ENCODE peak calls at places on chromosome 10, in ten cellular contexts. One of them, this sample, is unnamed. For H3K27me3, the result is how much of the 10 kb centered on the place peaks cover.

GRCh38 chr10:16944961-16945360 is 127.7 kb upstream of the RSU1 start:
- DNase-seq in body of pancreas: no peak
- DNase-seq in SJSA1: no peak
- DNase-seq in SK-N-SH: no peak
- DNase-seq in upper lobe of right lung: no peak
- DNase-seq in naive thymus-derived CD4-positive, alpha-beta T cell: no peak
- DNase-seq in A673: no peak
- DNase-seq in CD4-positive, alpha-beta T cell: no peak
- DNase-seq in heart right ventricle: no peak
- DNase-seq in astrocyte: no peak
- DNase-seq in this sample: no peak

GRCh38 chr10:88241501-88241900 is 341.6 kb downstream of the RNLS start:
- DNase-seq in body of pancreas: no peak
- DNase-seq in SJSA1: no peak
- DNase-seq in SK-N-SH: no peak
- DNase-seq in upper lobe of right lung: no peak
- DNase-seq in naive thymus-derived CD4-positive, alpha-beta T cell: no peak
- DNase-seq in A673: no peak
- DNase-seq in CD4-positive, alpha-beta T cell: no peak
- DNase-seq in heart right ventricle: no peak
- DNase-seq in astrocyte: no peak
- DNase-seq in this sample: no peak

GRCh38 chr10:105953056-105953455 is 1211.5 kb downstream of the SORCS1 start:
- DNase-seq in body of pancreas: no peak
- DNase-seq in SJSA1: no peak
- DNase-seq in SK-N-SH: no peak
- DNase-seq in upper lobe of right lung: no peak
- DNase-seq in naive thymus-derived CD4-positive, alpha-beta T cell: no peak
- DNase-seq in A673: no peak
- DNase-seq in CD4-positive, alpha-beta T cell: no peak
- DNase-seq in heart right ventricle: no peak
- DNase-seq in astrocyte: no peak
- DNase-seq in this sample: no peak

GRCh38 chr10:5971315-5971832 is 6.0 kb downstream of the IL15RA start:
- DNase-seq in body of pancreas: peak
- DNase-seq in SJSA1: peak
- DNase-seq in SK-N-SH: no peak
- DNase-seq in upper lobe of right lung: no peak
- DNase-seq in naive thymus-derived CD4-positive, alpha-beta T cell: no peak
- DNase-seq in A673: no peak
- DNase-seq in CD4-positive, alpha-beta T cell: peak
- DNase-seq in heart right ventricle: no peak
- DNase-seq in astrocyte: peak
- DNase-seq in this sample: no peak

GRCh38 chr10:35184527-35185171 is 58.0 kb downstream of the CREM start:
- DNase-seq in body of pancreas: no peak
- DNase-seq in SJSA1: no peak
- DNase-seq in SK-N-SH: no peak
- DNase-seq in upper lobe of right lung: no peak
- DNase-seq in naive thymus-derived CD4-positive, alpha-beta T cell: no peak
- DNase-seq in A673: no peak
- DNase-seq in CD4-positive, alpha-beta T cell: no peak
- DNase-seq in heart right ventricle: no peak
- DNase-seq in astrocyte: no peak
- DNase-seq in this sample: no peak

GRCh38 chr10:44389150-44389549 is 4.3 kb upstream of the CXCL12 start:
- DNase-seq in body of pancreas: peak
- DNase-seq in SJSA1: no peak
- DNase-seq in SK-N-SH: no peak
- DNase-seq in upper lobe of right lung: peak
- DNase-seq in naive thymus-derived CD4-positive, alpha-beta T cell: no peak
- DNase-seq in A673: no peak
- DNase-seq in CD4-positive, alpha-beta T cell: no peak
- DNase-seq in heart right ventricle: peak
- DNase-seq in astrocyte: no peak
- DNase-seq in this sample: no peak

GRCh38 chr10:33657154-33657900 is 322.9 kb upstream of the NRP1 start:
- DNase-seq in body of pancreas: no peak
- DNase-seq in SJSA1: no peak
- DNase-seq in SK-N-SH: peak
- DNase-seq in upper lobe of right lung: no peak
- DNase-seq in naive thymus-derived CD4-positive, alpha-beta T cell: no peak
- DNase-seq in A673: no peak
- DNase-seq in CD4-positive, alpha-beta T cell: no peak
- DNase-seq in heart right ventricle: no peak
- DNase-seq in astrocyte: peak
- DNase-seq in this sample: no peak

GRCh38 chr10:34996843-34997242 is 93.3 kb downstream of the CUL2 start:
- DNase-seq in body of pancreas: no peak
- DNase-seq in SJSA1: peak
- DNase-seq in SK-N-SH: no peak
- DNase-seq in upper lobe of right lung: peak
- DNase-seq in naive thymus-derived CD4-positive, alpha-beta T cell: no peak
- DNase-seq in A673: peak
- DNase-seq in CD4-positive, alpha-beta T cell: no peak
- DNase-seq in heart right ventricle: no peak
- DNase-seq in astrocyte: peak
- DNase-seq in this sample: no peak

GRCh38 chr10:15223174-15223573 is 54.7 kb upstream of the NMT2 start:
- DNase-seq in body of pancreas: no peak
- DNase-seq in SJSA1: no peak
- DNase-seq in SK-N-SH: no peak
- DNase-seq in upper lobe of right lung: no peak
- DNase-seq in naive thymus-derived CD4-positive, alpha-beta T cell: no peak
- DNase-seq in A673: no peak
- DNase-seq in CD4-positive, alpha-beta T cell: no peak
- DNase-seq in heart right ventricle: no peak
- DNase-seq in astrocyte: peak
- DNase-seq in this sample: no peak

GRCh38 chr10:92377962-92378361 is 87.0 kb downstream of the MARCHF5 start:
- DNase-seq in body of pancreas: no peak
- DNase-seq in SJSA1: no peak
- DNase-seq in SK-N-SH: no peak
- DNase-seq in upper lobe of right lung: no peak
- DNase-seq in naive thymus-derived CD4-positive, alpha-beta T cell: no peak
- DNase-seq in A673: no peak
- DNase-seq in CD4-positive, alpha-beta T cell: no peak
- DNase-seq in heart right ventricle: no peak
- DNase-seq in astrocyte: no peak
- DNase-seq in this sample: no peak

GRCh38 chr10:110860576-110861241 is 11.0 kb upstream of the PDCD4 start:
- DNase-seq in body of pancreas: peak
- DNase-seq in SJSA1: no peak
- DNase-seq in SK-N-SH: no peak
- DNase-seq in upper lobe of right lung: no peak
- DNase-seq in naive thymus-derived CD4-positive, alpha-beta T cell: peak
- DNase-seq in A673: no peak
- DNase-seq in CD4-positive, alpha-beta T cell: peak
- DNase-seq in heart right ventricle: no peak
- DNase-seq in astrocyte: no peak
- DNase-seq in this sample: peak

DNA sequence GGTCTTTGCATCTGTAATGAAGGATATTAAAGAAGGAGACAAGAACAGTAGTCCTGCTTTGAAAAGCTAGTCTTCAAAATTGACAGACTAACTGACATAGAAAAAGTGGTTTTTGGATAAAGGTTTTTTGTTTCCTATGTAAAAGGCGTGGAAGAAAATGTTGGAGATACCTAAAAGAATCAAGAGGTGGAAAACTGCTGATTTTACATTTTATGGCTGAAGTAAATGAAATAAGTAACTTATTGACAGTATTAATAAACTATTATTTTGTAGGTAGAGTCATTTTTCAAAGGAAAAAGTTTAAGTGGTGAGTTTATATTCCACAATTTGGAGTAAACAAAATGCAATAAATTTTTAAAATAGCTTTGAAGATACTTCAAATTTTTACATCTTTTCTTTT is 12.6 kb upstream of the HELLS start:
- DNase-seq in body of pancreas: no peak
- DNase-seq in SJSA1: no peak
- DNase-seq in SK-N-SH: no peak
- DNase-seq in upper lobe of right lung: no peak
- DNase-seq in naive thymus-derived CD4-positive, alpha-beta T cell: no peak
- DNase-seq in A673: no peak
- DNase-seq in CD4-positive, alpha-beta T cell: no peak
- DNase-seq in heart right ventricle: no peak
- DNase-seq in astrocyte: no peak
- DNase-seq in this sample: no peak
- H3K27me3 ChIP-seq in body of pancreas: under half
- H3K27me3 ChIP-seq in SJSA1: under half
- H3K27me3 ChIP-seq in SK-N-SH: under half
- H3K27me3 ChIP-seq in upper lobe of right lung: under half
- H3K27me3 ChIP-seq in naive thymus-derived CD4-positive, alpha-beta T cell: under half
- H3K27me3 ChIP-seq in A673: under half
- H3K27me3 ChIP-seq in CD4-positive, alpha-beta T cell: under half
- H3K27me3 ChIP-seq in heart right ventricle: under half
- H3K27me3 ChIP-seq in astrocyte: under half
- H3K27me3 ChIP-seq in this sample: under half

GRCh38 chr10:100730739-100731602 is 14.4 kb upstream of the PAX2 start:
- DNase-seq in body of pancreas: peak
- DNase-seq in SJSA1: no peak
- DNase-seq in SK-N-SH: peak
- DNase-seq in upper lobe of right lung: peak
- DNase-seq in naive thymus-derived CD4-positive, alpha-beta T cell: no peak
- DNase-seq in A673: no peak
- DNase-seq in CD4-positive, alpha-beta T cell: no peak
- DNase-seq in heart right ventricle: no peak
- DNase-seq in astrocyte: no peak
- DNase-seq in this sample: no peak
- H3K27me3 ChIP-seq in body of pancreas: under half
- H3K27me3 ChIP-seq in SJSA1: half or more
- H3K27me3 ChIP-seq in SK-N-SH: half or more
- H3K27me3 ChIP-seq in upper lobe of right lung: half or more
- H3K27me3 ChIP-seq in naive thymus-derived CD4-positive, alpha-beta T cell: under half
- H3K27me3 ChIP-seq in A673: half or more
- H3K27me3 ChIP-seq in CD4-positive, alpha-beta T cell: half or more
- H3K27me3 ChIP-seq in heart right ventricle: half or more
- H3K27me3 ChIP-seq in astrocyte: half or more
- H3K27me3 ChIP-seq in this sample: half or more

GRCh38 chr10:95693668-95694534 is at the start of gene TCTN3:
- DNase-seq in body of pancreas: peak
- DNase-seq in SJSA1: peak
- DNase-seq in SK-N-SH: peak
- DNase-seq in upper lobe of right lung: peak
- DNase-seq in naive thymus-derived CD4-positive, alpha-beta T cell: peak
- DNase-seq in A673: peak
- DNase-seq in CD4-positive, alpha-beta T cell: peak
- DNase-seq in heart right ventricle: peak
- DNase-seq in astrocyte: peak
- DNase-seq in this sample: peak

GRCh38 chr10:95693331-95693667 is 428 bp downstream of the TCTN3 start:
- DNase-seq in body of pancreas: no peak
- DNase-seq in SJSA1: no peak
- DNase-seq in SK-N-SH: no peak
- DNase-seq in upper lobe of right lung: no peak
- DNase-seq in naive thymus-derived CD4-positive, alpha-beta T cell: no peak
- DNase-seq in A673: peak
- DNase-seq in CD4-positive, alpha-beta T cell: no peak
- DNase-seq in heart right ventricle: no peak
- DNase-seq in astrocyte: peak
- DNase-seq in this sample: no peak

GRCh38 chr10:95698415-95698814 is 4.7 kb upstream of the TCTN3 start:
- DNase-seq in body of pancreas: no peak
- DNase-seq in SJSA1: no peak
- DNase-seq in SK-N-SH: no peak
- DNase-seq in upper lobe of right lung: no peak
- DNase-seq in naive thymus-derived CD4-positive, alpha-beta T cell: no peak
- DNase-seq in A673: no peak
- DNase-seq in CD4-positive, alpha-beta T cell: no peak
- DNase-seq in heart right ventricle: no peak
- DNase-seq in astrocyte: no peak
- DNase-seq in this sample: no peak

GRCh38 chr10:95697429-95697828 is 3.7 kb upstream of the TCTN3 start:
- DNase-seq in body of pancreas: no peak
- DNase-seq in SJSA1: no peak
- DNase-seq in SK-N-SH: no peak
- DNase-seq in upper lobe of right lung: no peak
- DNase-seq in naive thymus-derived CD4-positive, alpha-beta T cell: no peak
- DNase-seq in A673: no peak
- DNase-seq in CD4-positive, alpha-beta T cell: no peak
- DNase-seq in heart right ventricle: no peak
- DNase-seq in astrocyte: no peak
- DNase-seq in this sample: no peak

DNA sequence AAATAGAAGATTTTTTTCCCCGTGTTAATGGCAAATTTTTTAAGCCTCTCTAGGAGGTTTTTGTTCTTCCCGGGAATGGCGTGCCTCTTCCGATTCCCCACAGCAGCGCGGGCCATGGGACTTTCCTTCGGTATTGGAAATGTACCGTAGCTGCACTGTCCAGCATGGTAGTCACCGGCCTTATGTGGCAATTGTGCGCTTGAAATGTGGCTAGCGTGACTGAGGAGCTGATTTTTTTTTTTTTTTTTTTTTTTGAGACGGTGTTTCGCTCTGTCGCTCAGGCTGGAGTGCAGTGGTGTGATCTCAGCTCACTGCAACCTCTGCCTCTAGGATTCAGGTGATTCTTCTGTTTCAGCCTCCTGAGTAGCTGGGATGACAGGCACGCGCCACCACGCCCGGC is 938 bp upstream of the TCTN3 start:
- DNase-seq in body of pancreas: no peak
- DNase-seq in SJSA1: no peak
- DNase-seq in SK-N-SH: no peak
- DNase-seq in upper lobe of right lung: no peak
- DNase-seq in naive thymus-derived CD4-positive, alpha-beta T cell: no peak
- DNase-seq in A673: no peak
- DNase-seq in CD4-positive, alpha-beta T cell: no peak
- DNase-seq in heart right ventricle: no peak
- DNase-seq in astrocyte: no peak
- DNase-seq in this sample: peak
- H3K27me3 ChIP-seq in body of pancreas: under half
- H3K27me3 ChIP-seq in SJSA1: under half
- H3K27me3 ChIP-seq in SK-N-SH: under half
- H3K27me3 ChIP-seq in upper lobe of right lung: under half
- H3K27me3 ChIP-seq in naive thymus-derived CD4-positive, alpha-beta T cell: under half
- H3K27me3 ChIP-seq in A673: under half
- H3K27me3 ChIP-seq in CD4-positive, alpha-beta T cell: under half
- H3K27me3 ChIP-seq in heart right ventricle: under half
- H3K27me3 ChIP-seq in astrocyte: under half
- H3K27me3 ChIP-seq in this sample: under half

GRCh38 chr10:52739380-52740154 is 33.0 kb downstream of the MBL2 start:
- DNase-seq in body of pancreas: no peak
- DNase-seq in SJSA1: no peak
- DNase-seq in SK-N-SH: no peak
- DNase-seq in upper lobe of right lung: no peak
- DNase-seq in naive thymus-derived CD4-positive, alpha-beta T cell: no peak
- DNase-seq in A673: no peak
- DNase-seq in CD4-positive, alpha-beta T cell: no peak
- DNase-seq in heart right ventricle: no peak
- DNase-seq in astrocyte: no peak
- DNase-seq in this sample: no peak
- H3K27me3 ChIP-seq in body of pancreas: under half
- H3K27me3 ChIP-seq in SJSA1: under half
- H3K27me3 ChIP-seq in SK-N-SH: under half
- H3K27me3 ChIP-seq in upper lobe of right lung: under half
- H3K27me3 ChIP-seq in naive thymus-derived CD4-positive, alpha-beta T cell: under half
- H3K27me3 ChIP-seq in A673: under half
- H3K27me3 ChIP-seq in CD4-positive, alpha-beta T cell: under half
- H3K27me3 ChIP-seq in heart right ventricle: under half
- H3K27me3 ChIP-seq in astrocyte: under half
- H3K27me3 ChIP-seq in this sample: under half

DNA sequence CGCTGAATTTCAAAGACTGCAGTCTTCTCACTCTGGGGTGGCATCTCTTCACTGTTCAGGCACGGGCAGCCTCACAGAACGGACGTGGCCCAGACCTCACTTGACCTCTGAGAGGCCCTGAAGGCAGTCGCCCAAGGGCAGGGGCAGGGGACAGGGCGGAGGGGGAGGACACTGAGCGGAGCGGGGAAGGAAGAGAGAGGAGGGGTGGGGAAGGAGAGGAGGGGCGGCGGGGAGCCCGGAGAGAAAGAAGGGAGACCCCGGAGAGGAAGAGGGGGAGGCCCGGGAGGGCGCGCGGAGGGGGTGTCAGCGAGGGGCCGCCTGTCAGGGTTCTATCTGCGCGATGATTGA is 58.7 kb upstream of the COMTD1 start:
- DNase-seq in body of pancreas: peak
- DNase-seq in SJSA1: no peak
- DNase-seq in SK-N-SH: peak
- DNase-seq in upper lobe of right lung: peak
- DNase-seq in naive thymus-derived CD4-positive, alpha-beta T cell: no peak
- DNase-seq in A673: no peak
- DNase-seq in CD4-positive, alpha-beta T cell: no peak
- DNase-seq in heart right ventricle: peak
- DNase-seq in astrocyte: no peak
- DNase-seq in this sample: no peak
- H3K27me3 ChIP-seq in body of pancreas: under half
- H3K27me3 ChIP-seq in SJSA1: under half
- H3K27me3 ChIP-seq in SK-N-SH: under half
- H3K27me3 ChIP-seq in upper lobe of right lung: under half
- H3K27me3 ChIP-seq in naive thymus-derived CD4-positive, alpha-beta T cell: under half
- H3K27me3 ChIP-seq in A673: half or more
- H3K27me3 ChIP-seq in CD4-positive, alpha-beta T cell: under half
- H3K27me3 ChIP-seq in heart right ventricle: under half
- H3K27me3 ChIP-seq in astrocyte: under half
- H3K27me3 ChIP-seq in this sample: under half

This sample was measured in CD8-positive, alpha-beta memory T cell.